ENCODE peak calls at places on chromosomes 13 and 19, in five cellular contexts. I is stomach, M is RWPE2, W is tibial nerve, R is H9. P is an unnamed sample.

GRCh38 chr19:29378543-29379105 is 147.2 kb upstream of the VSTM2B start:
- DNase-seq in R (peak; percentile 16), W (no peak), M (no peak), I (no peak), P (no peak)

GRCh38 chr19:4161415-4162077 is 8.1 kb downstream of the CREB3L3 start:
- DNase-seq in I (no peak), W (no peak), M (no peak), R (no peak), P (no peak)

GRCh38 chr13:29758591-29759114 is 91.8 kb downstream of the UBL3 start:
- DNase-seq in W (no peak), R (no peak), I (peak; percentile 35), M (no peak), P (peak; percentile 69)

GRCh38 chr19:50535672-50536071 is 22.0 kb upstream of the ASPDH start:
- DNase-seq in M (no peak), W (no peak), R (no peak), I (no peak), P (no peak)

GRCh38 chr19:10503002-10503789 is at the start of gene KEAP1:
- DNase-seq in M (no peak), R (peak; percentile 55), W (no peak), I (peak; percentile 38), P (no peak)

GRCh38 chr19:2394054-2394668 is 33.2 kb downstream of the TIMM13 start:
- DNase-seq in M (no peak), R (no peak), W (peak; percentile 10), I (no peak), P (peak; percentile 77)

GRCh38 chr19:21256722-21257121 is 72.5 kb downstream of the ZNF708 start:
- DNase-seq in I (no peak), R (no peak), W (no peak), M (no peak), P (no peak)

GRCh38 chr13:93956416-93956815 is 523.1 kb downstream of the DCT start:
- DNase-seq in M (no peak), W (no peak), R (no peak), I (no peak), P (no peak)

GRCh38 chr13:103282571-103283450 is 216.6 kb upstream of the SLC10A2 start:
- DNase-seq in R (no peak), I (no peak), W (no peak), M (peak; percentile 75), P (no peak)

GRCh38 chr19:4474504-4475136 is 2.5 kb downstream of the HDGFL2 start:
- DNase-seq in R (peak; percentile 90), I (no peak), W (no peak), M (no peak), P (peak; percentile 86)

GRCh38 chr19:16571689-16572331 is 405 bp downstream of the SLC35E1 start:
- DNase-seq in M (no peak), I (peak; percentile 41), W (no peak), R (no peak), P (peak; percentile 44)

GRCh38 chr13:23069571-23069970 is 111.2 kb upstream of the SGCG start:
- DNase-seq in M (no peak), R (no peak), I (no peak), W (no peak), P (no peak)

GRCh38 chr13:45393941-45394570 is 24.1 kb downstream of the SLC25A30 start:
- DNase-seq in R (peak; percentile 72), M (no peak), W (no peak), I (peak; percentile 48), P (peak; percentile 59)

GRCh38 chr19:58229255-58229639 is 533 bp downstream of the ZNF544 start:
- DNase-seq in W (no peak), R (peak; percentile 55), I (no peak), M (no peak), P (no peak)

GRCh38 chr13:108342369-108343289 is 73.1 kb downstream of the TNFSF13B start:
- DNase-seq in R (no peak), I (no peak), M (no peak), W (no peak), P (peak; percentile 14)

GRCh38 chr13:76023644-76024043 is 387.5 kb downstream of the LMO7 start:
- DNase-seq in I (no peak), W (no peak), M (no peak), R (no peak), P (no peak)

GRCh38 chr13:46603165-46603603 is 50.2 kb downstream of the LRCH1 start:
- DNase-seq in R (no peak), I (no peak), M (no peak), W (no peak), P (no peak)

GRCh38 chr13:26867451-26868067 is 107.0 kb upstream of the GPR12 start:
- DNase-seq in I (no peak), M (no peak), R (no peak), W (no peak), P (peak; percentile 23)

GRCh38 chr13:74870865-74871264 is 611.1 kb downstream of the TBC1D4 start:
- DNase-seq in W (no peak), M (no peak), R (no peak), I (no peak), P (no peak)

GRCh38 chr13:32824671-32825070 is 191.6 kb upstream of the KL start:
- DNase-seq in I (no peak), R (peak; percentile 75), W (no peak), M (peak; percentile 67), P (no peak)

GRCh38 chr19:28785961-28786360 is 427.0 kb downstream of the UQCRFS1 start:
- DNase-seq in M (no peak), R (peak; percentile 58), W (no peak), I (no peak), P (no peak)

GRCh38 chr13:74067818-74068217 is 66.4 kb downstream of the KLF12 start:
- DNase-seq in M (no peak), I (no peak), R (no peak), W (no peak), P (no peak)

GRCh38 chr13:52950436-52950960 is 78.1 kb upstream of the OLFM4 start:
- DNase-seq in W (no peak), I (no peak), R (no peak), M (no peak), P (no peak)

GRCh38 chr19:9792191-9793050 is 23.9 kb upstream of the ZNF846 start:
- DNase-seq in R (peak; percentile 98), I (peak; percentile 96), M (peak; percentile 96), W (peak; percentile 97), P (peak; percentile 89)

DNA sequence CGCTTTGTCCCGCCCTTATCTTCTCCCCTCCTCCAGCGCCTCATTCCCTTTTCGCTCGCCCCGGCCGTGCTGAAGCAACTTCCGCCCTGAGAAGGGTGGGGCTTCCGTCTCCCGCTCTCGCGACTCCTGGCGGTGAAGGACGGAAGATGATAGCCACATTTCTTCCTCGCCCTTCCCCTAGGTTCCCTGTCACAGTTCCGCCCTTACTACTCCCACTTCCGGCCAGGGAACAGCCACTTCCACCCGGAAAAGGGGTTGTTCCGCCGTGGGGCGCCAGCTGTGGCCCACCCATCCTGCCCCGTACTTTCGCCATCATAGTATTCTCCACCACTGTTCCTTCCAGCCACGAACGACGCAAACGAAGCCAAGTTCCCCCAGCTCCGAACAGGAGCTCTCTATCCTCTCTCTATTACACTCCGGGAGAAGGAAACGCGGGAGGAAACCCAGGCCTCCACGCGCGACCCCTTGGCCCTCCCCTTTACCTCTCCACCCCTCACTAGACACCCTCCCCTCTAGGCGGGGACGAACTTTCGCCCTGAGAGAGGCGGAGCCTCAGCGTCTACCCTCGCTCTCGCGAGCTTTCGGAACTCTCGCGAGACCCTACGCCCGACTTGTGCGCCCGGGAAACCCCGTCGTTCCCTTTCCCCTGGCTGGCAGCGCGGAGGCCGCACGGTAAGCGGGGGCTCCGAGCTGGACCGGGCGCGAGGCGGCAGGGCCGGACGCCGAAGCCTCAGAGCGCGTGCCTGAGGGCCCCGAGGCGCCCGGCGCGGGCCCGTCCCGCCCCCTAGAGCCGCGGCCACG is at the start of gene RPS19:
- DNase-seq in M (peak; percentile 95), W (peak; percentile 99), R (peak; percentile 99), I (peak; percentile 99), P (peak; percentile 97)
- TF ChIP-seq CTCF in M (peak; percentile 66), W (peak; percentile 74), R (peak; percentile 71), I (peak; percentile 88), P (peak; percentile 30)

DNA sequence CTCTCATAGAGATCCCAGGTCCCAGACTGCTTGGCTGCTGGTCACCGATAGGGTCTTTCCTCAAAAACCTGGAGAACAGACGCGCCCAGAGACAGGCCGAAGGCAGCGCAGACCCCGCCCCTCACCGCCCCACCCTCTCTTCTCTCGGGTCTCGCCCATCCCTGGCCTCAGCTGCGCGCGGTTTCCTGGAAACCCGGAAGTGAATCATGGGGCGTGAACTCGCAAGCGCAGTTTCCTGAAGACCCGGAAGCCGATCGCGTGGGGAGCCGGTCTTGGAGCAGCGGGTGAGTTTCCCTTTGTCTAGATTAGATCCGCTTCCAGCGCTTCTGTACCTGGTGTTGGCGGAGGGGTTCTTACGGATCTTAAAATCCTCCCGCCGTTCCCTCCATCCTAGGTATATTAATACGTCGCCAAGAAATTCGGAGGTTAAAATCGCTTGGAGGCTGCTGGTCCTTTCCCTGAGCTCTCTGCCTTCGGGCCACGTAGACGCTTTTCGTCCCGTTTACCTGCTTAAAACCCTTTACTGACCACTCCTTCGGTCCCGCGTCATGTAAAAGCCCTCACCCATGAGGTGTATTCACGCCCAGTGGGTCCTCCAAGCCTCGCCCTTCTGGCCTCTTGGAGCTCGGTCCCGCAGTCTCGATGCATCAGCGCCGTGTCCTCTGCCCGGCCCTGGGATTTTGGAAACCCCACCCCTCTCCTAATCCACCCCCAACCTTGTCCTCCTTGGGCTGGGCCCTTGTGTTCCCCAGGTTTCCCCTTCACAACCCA is at the start of gene ZNF578:
- DNase-seq in I (peak; percentile 43), W (peak; percentile 42), M (peak; percentile 62), R (no peak), P (peak; percentile 34)
- TF ChIP-seq CTCF in I (no peak), W (no peak), M (no peak), R (no peak), P (no peak)

GRCh38 chr13:98189841-98190505 is 12.9 kb upstream of the RNF113B start:
- DNase-seq in M (no peak), R (no peak), W (no peak), I (no peak), P (no peak)
- TF ChIP-seq CTCF in M (no peak), R (no peak), W (no peak), I (no peak), P (no peak)

DNA sequence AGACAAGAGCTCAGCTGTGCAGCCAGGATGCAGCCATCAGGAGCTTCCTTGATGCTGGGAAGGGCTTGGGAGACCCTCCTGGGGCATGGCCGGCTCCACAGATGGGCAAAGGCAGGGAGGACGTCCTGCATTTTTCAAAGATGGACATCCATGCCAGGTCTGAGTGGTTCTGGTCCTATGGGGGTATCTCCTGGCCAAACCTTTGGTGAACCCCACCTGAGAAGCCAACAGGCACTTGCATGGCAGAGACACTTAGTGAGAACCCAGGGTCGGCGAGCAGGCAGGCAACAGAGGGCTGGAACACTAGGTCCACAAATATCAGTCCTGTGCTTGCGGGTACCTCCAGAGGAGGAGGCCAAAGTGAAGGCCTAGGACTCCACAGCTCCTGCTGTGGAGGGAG is 70.0 kb downstream of the KCTD15 start:
- DNase-seq in R (no peak), W (no peak), I (no peak), M (no peak), P (no peak)
- TF ChIP-seq CTCF in R (no peak), W (no peak), I (no peak), M (no peak), P (no peak)

GRCh38 chr19:46404039-46404883 is 9.1 kb downstream of the CCDC8 start:
- DNase-seq in R (peak; percentile 83), W (peak; percentile 47), M (no peak), I (peak; percentile 35), P (no peak)
- TF ChIP-seq CTCF in R (no peak), W (no peak), M (peak; percentile 24), I (no peak), P (no peak)

P was measured in GM10248.